ENCODE peak calls at places on chromosomes 7 and 10, in seven cellular contexts. One of them, this sample, is unnamed.

GRCh38 chr7:85095357-85095756 is 91.5 kb downstream of the SEMA3D start:
- DNase-seq in BJ: no peak
- DNase-seq in GM12865: no peak
- DNase-seq in PC-3: no peak
- DNase-seq in prostate gland: no peak
- DNase-seq in lower lobe of right lung: no peak
- DNase-seq in tibial nerve: no peak
- DNase-seq in this sample: no peak

GRCh38 chr7:816751-817671 is 15.3 kb upstream of the SUN1 start:
- DNase-seq in BJ: no peak
- DNase-seq in GM12865: peak; percentile 58
- DNase-seq in PC-3: peak; percentile 28
- DNase-seq in prostate gland: no peak
- DNase-seq in lower lobe of right lung: peak; percentile 48
- DNase-seq in tibial nerve: no peak
- DNase-seq in this sample: no peak

GRCh38 chr7:73749931-73750776 is 11.6 kb upstream of the ABHD11 start:
- DNase-seq in BJ: no peak
- DNase-seq in GM12865: no peak
- DNase-seq in PC-3: no peak
- DNase-seq in prostate gland: peak; percentile 71
- DNase-seq in lower lobe of right lung: no peak
- DNase-seq in tibial nerve: no peak
- DNase-seq in this sample: peak; percentile 85

GRCh38 chr10:125027889-125028288 is 86.0 kb downstream of the ZRANB1 start:
- DNase-seq in BJ: no peak
- DNase-seq in GM12865: no peak
- DNase-seq in PC-3: no peak
- DNase-seq in prostate gland: no peak
- DNase-seq in lower lobe of right lung: no peak
- DNase-seq in tibial nerve: no peak
- DNase-seq in this sample: no peak

GRCh38 chr7:117269417-117269816 is 53.4 kb downstream of the WNT2 start:
- DNase-seq in BJ: peak; percentile 93
- DNase-seq in GM12865: no peak
- DNase-seq in PC-3: peak; percentile 89
- DNase-seq in prostate gland: no peak
- DNase-seq in lower lobe of right lung: no peak
- DNase-seq in tibial nerve: no peak
- DNase-seq in this sample: no peak

GRCh38 chr10:59336632-59337031 is 25.7 kb downstream of the FAM13C start:
- DNase-seq in BJ: no peak
- DNase-seq in GM12865: no peak
- DNase-seq in PC-3: no peak
- DNase-seq in prostate gland: no peak
- DNase-seq in lower lobe of right lung: no peak
- DNase-seq in tibial nerve: no peak
- DNase-seq in this sample: no peak

GRCh38 chr7:3013975-3014792 is 29.5 kb downstream of the CARD11 start:
- DNase-seq in BJ: no peak
- DNase-seq in GM12865: no peak
- DNase-seq in PC-3: no peak
- DNase-seq in prostate gland: no peak
- DNase-seq in lower lobe of right lung: no peak
- DNase-seq in tibial nerve: no peak
- DNase-seq in this sample: no peak

GRCh38 chr10:119205926-119206602 is 1.3 kb upstream of the GRK5 start:
- DNase-seq in BJ: no peak
- DNase-seq in GM12865: peak; percentile 90
- DNase-seq in PC-3: peak; percentile 37
- DNase-seq in prostate gland: peak; percentile 20
- DNase-seq in lower lobe of right lung: peak; percentile 81
- DNase-seq in tibial nerve: peak; percentile 50
- DNase-seq in this sample: no peak

GRCh38 chr7:56219017-56219416 is 102.8 kb upstream of the NUPR2 start:
- DNase-seq in BJ: no peak
- DNase-seq in GM12865: no peak
- DNase-seq in PC-3: no peak
- DNase-seq in prostate gland: no peak
- DNase-seq in lower lobe of right lung: no peak
- DNase-seq in tibial nerve: no peak
- DNase-seq in this sample: no peak

GRCh38 chr7:80134536-80135305 is at the start of gene GNAI1:
- DNase-seq in BJ: no peak
- DNase-seq in GM12865: peak; percentile 16
- DNase-seq in PC-3: peak; percentile 81
- DNase-seq in prostate gland: peak; percentile 44
- DNase-seq in lower lobe of right lung: peak; percentile 71
- DNase-seq in tibial nerve: no peak
- DNase-seq in this sample: no peak

GRCh38 chr7:35248576-35249536 is 5.0 kb downstream of the TBX20 start:
- DNase-seq in BJ: no peak
- DNase-seq in GM12865: no peak
- DNase-seq in PC-3: peak; percentile 55
- DNase-seq in prostate gland: no peak
- DNase-seq in lower lobe of right lung: no peak
- DNase-seq in tibial nerve: no peak
- DNase-seq in this sample: no peak

GRCh38 chr10:115417585-115418265 is 324.6 kb downstream of the ATRNL1 start:
- DNase-seq in BJ: peak; percentile 1
- DNase-seq in GM12865: peak; percentile 72
- DNase-seq in PC-3: peak; percentile 41
- DNase-seq in prostate gland: peak; percentile 13
- DNase-seq in lower lobe of right lung: no peak
- DNase-seq in tibial nerve: no peak
- DNase-seq in this sample: peak; percentile 22

GRCh38 chr10:119896937-119897336 is 4.4 kb downstream of the SEC23IP start:
- DNase-seq in BJ: no peak
- DNase-seq in GM12865: no peak
- DNase-seq in PC-3: peak; percentile 23
- DNase-seq in prostate gland: peak; percentile 13
- DNase-seq in lower lobe of right lung: peak; percentile 84
- DNase-seq in tibial nerve: peak; percentile 23
- DNase-seq in this sample: peak; percentile 65

GRCh38 chr10:96618648-96619047 is 31.8 kb upstream of the TM9SF3 start:
- DNase-seq in BJ: no peak
- DNase-seq in GM12865: no peak
- DNase-seq in PC-3: no peak
- DNase-seq in prostate gland: peak; percentile 49
- DNase-seq in lower lobe of right lung: no peak
- DNase-seq in tibial nerve: no peak
- DNase-seq in this sample: peak; percentile 59

GRCh38 chr10:33332183-33333031 is 2.1 kb downstream of the NRP1 start:
- DNase-seq in BJ: no peak
- DNase-seq in GM12865: no peak
- DNase-seq in PC-3: peak; percentile 76
- DNase-seq in prostate gland: no peak
- DNase-seq in lower lobe of right lung: no peak
- DNase-seq in tibial nerve: no peak
- DNase-seq in this sample: no peak

GRCh38 chr10:31769564-31769963 is 159.1 kb downstream of the ARHGAP12 start:
- DNase-seq in BJ: peak; percentile 67
- DNase-seq in GM12865: no peak
- DNase-seq in PC-3: peak; percentile 56
- DNase-seq in prostate gland: no peak
- DNase-seq in lower lobe of right lung: no peak
- DNase-seq in tibial nerve: no peak
- DNase-seq in this sample: no peak

GRCh38 chr7:15317215-15317614 is 244.6 kb downstream of the AGMO start:
- DNase-seq in BJ: no peak
- DNase-seq in GM12865: no peak
- DNase-seq in PC-3: no peak
- DNase-seq in prostate gland: no peak
- DNase-seq in lower lobe of right lung: no peak
- DNase-seq in tibial nerve: no peak
- DNase-seq in this sample: no peak

GRCh38 chr10:93412801-93413200 is 69.3 kb downstream of the MYOF start:
- DNase-seq in BJ: no peak
- DNase-seq in GM12865: no peak
- DNase-seq in PC-3: no peak
- DNase-seq in prostate gland: no peak
- DNase-seq in lower lobe of right lung: no peak
- DNase-seq in tibial nerve: no peak
- DNase-seq in this sample: no peak

GRCh38 chr7:31408120-31408729 is 67.7 kb upstream of the NEUROD6 start:
- DNase-seq in BJ: no peak
- DNase-seq in GM12865: no peak
- DNase-seq in PC-3: peak; percentile 91
- DNase-seq in prostate gland: peak; percentile 29
- DNase-seq in lower lobe of right lung: no peak
- DNase-seq in tibial nerve: no peak
- DNase-seq in this sample: peak; percentile 43

GRCh38 chr7:99331002-99331401 is 5.3 kb downstream of the ARPC1A start:
- DNase-seq in BJ: no peak
- DNase-seq in GM12865: no peak
- DNase-seq in PC-3: peak; percentile 37
- DNase-seq in prostate gland: no peak
- DNase-seq in lower lobe of right lung: no peak
- DNase-seq in tibial nerve: no peak
- DNase-seq in this sample: no peak

GRCh38 chr7:518630-519428 is 817 bp downstream of the PDGFA start:
- DNase-seq in BJ: no peak
- DNase-seq in GM12865: peak; percentile 43
- DNase-seq in PC-3: peak; percentile 69
- DNase-seq in prostate gland: peak; percentile 92
- DNase-seq in lower lobe of right lung: peak; percentile 87
- DNase-seq in tibial nerve: peak; percentile 49
- DNase-seq in this sample: peak; percentile 36

DNA sequence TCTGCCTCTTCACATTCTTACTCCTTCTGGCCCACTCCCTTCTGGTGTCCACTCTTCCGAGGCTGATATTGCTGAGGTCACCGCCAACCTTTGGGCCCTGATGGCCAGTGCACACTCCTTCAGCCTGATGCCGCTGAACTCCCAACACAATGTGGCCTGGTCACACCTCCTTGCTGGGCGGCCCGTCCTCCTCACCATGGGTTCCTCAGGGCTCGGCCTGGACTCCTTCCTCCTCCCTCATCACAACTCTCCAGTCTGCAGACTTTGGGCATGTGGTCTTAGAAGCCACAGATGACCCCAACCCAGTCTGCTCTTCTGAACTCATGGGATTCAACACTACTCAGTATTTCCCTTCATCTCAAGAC is 583.0 kb upstream of the MGMT start:
- DNase-seq in BJ: no peak
- DNase-seq in GM12865: no peak
- DNase-seq in PC-3: no peak
- DNase-seq in prostate gland: no peak
- DNase-seq in lower lobe of right lung: no peak
- DNase-seq in tibial nerve: no peak
- DNase-seq in this sample: no peak
- TF ChIP-seq CTCF in BJ: no peak
- TF ChIP-seq CTCF in GM12865: no peak
- TF ChIP-seq CTCF in PC-3: no peak
- TF ChIP-seq CTCF in prostate gland: no peak
- TF ChIP-seq CTCF in lower lobe of right lung: no peak
- TF ChIP-seq CTCF in tibial nerve: no peak
- TF ChIP-seq CTCF in this sample: no peak

GRCh38 chr7:124649397-124650029 is 116.1 kb downstream of the GPR37 start:
- DNase-seq in BJ: no peak
- DNase-seq in GM12865: peak; percentile 5
- DNase-seq in PC-3: no peak
- DNase-seq in prostate gland: no peak
- DNase-seq in lower lobe of right lung: no peak
- DNase-seq in tibial nerve: no peak
- DNase-seq in this sample: no peak
- H3K4me3 ChIP-seq in BJ: no peak overlapping the region
- H3K4me3 ChIP-seq in GM12865: peak overlapping the region; percentile 43
- H3K4me3 ChIP-seq in PC-3: no peak overlapping the region
- H3K4me3 ChIP-seq in prostate gland: no peak overlapping the region
- H3K4me3 ChIP-seq in lower lobe of right lung: no peak overlapping the region
- H3K4me3 ChIP-seq in tibial nerve: no peak overlapping the region
- H3K4me3 ChIP-seq in this sample: no peak overlapping the region

GRCh38 chr7:151518105-151518780 is 1.5 kb downstream of the RHEB start:
- DNase-seq in BJ: no peak
- DNase-seq in GM12865: peak; percentile 66
- DNase-seq in PC-3: peak; percentile 65
- DNase-seq in prostate gland: peak; percentile 45
- DNase-seq in lower lobe of right lung: peak; percentile 66
- DNase-seq in tibial nerve: no peak
- DNase-seq in this sample: no peak
- TF ChIP-seq CTCF in BJ: no peak
- TF ChIP-seq CTCF in GM12865: no peak
- TF ChIP-seq CTCF in PC-3: no peak
- TF ChIP-seq CTCF in prostate gland: no peak
- TF ChIP-seq CTCF in lower lobe of right lung: no peak
- TF ChIP-seq CTCF in tibial nerve: no peak
- TF ChIP-seq CTCF in this sample: peak; percentile 21

GRCh38 chr7:135791543-135792120 is 43.0 kb upstream of the FAM180A start:
- DNase-seq in BJ: no peak
- DNase-seq in GM12865: no peak
- DNase-seq in PC-3: no peak
- DNase-seq in prostate gland: no peak
- DNase-seq in lower lobe of right lung: no peak
- DNase-seq in tibial nerve: no peak
- DNase-seq in this sample: no peak
- H3K4me3 ChIP-seq in BJ: no peak overlapping the region
- H3K4me3 ChIP-seq in GM12865: no peak overlapping the region
- H3K4me3 ChIP-seq in PC-3: no peak overlapping the region
- H3K4me3 ChIP-seq in prostate gland: no peak overlapping the region
- H3K4me3 ChIP-seq in lower lobe of right lung: no peak overlapping the region
- H3K4me3 ChIP-seq in tibial nerve: no peak overlapping the region
- H3K4me3 ChIP-seq in this sample: no peak overlapping the region

GRCh38 chr10:103916254-103916653 is 1.7 kb downstream of the STN1 start:
- DNase-seq in BJ: no peak
- DNase-seq in GM12865: no peak
- DNase-seq in PC-3: no peak
- DNase-seq in prostate gland: no peak
- DNase-seq in lower lobe of right lung: no peak
- DNase-seq in tibial nerve: no peak
- DNase-seq in this sample: no peak

GRCh38 chr10:103917326-103918052 is 495 bp downstream of the STN1 start:
- DNase-seq in BJ: no peak
- DNase-seq in GM12865: no peak
- DNase-seq in PC-3: no peak
- DNase-seq in prostate gland: no peak
- DNase-seq in lower lobe of right lung: peak; percentile 73
- DNase-seq in tibial nerve: peak; percentile 24
- DNase-seq in this sample: no peak

GRCh38 chr10:103919648-103920025 is 1.7 kb upstream of the STN1 start:
- DNase-seq in BJ: no peak
- DNase-seq in GM12865: no peak
- DNase-seq in PC-3: no peak
- DNase-seq in prostate gland: no peak
- DNase-seq in lower lobe of right lung: no peak
- DNase-seq in tibial nerve: no peak
- DNase-seq in this sample: no peak

GRCh38 chr10:103916901-103917300 is 1.1 kb downstream of the STN1 start:
- DNase-seq in BJ: no peak
- DNase-seq in GM12865: no peak
- DNase-seq in PC-3: peak; percentile 49
- DNase-seq in prostate gland: no peak
- DNase-seq in lower lobe of right lung: no peak
- DNase-seq in tibial nerve: no peak
- DNase-seq in this sample: no peak

GRCh38 chr10:103918053-103918846 is at the start of gene STN1:
- DNase-seq in BJ: peak; percentile 68
- DNase-seq in GM12865: peak; percentile 99
- DNase-seq in PC-3: peak; percentile 90
- DNase-seq in prostate gland: peak; percentile 97
- DNase-seq in lower lobe of right lung: peak; percentile 98
- DNase-seq in tibial nerve: peak; percentile 92
- DNase-seq in this sample: peak; percentile 90
- TF ChIP-seq CTCF in BJ: peak; percentile 24
- TF ChIP-seq CTCF in GM12865: no peak
- TF ChIP-seq CTCF in PC-3: no peak
- TF ChIP-seq CTCF in prostate gland: no peak
- TF ChIP-seq CTCF in lower lobe of right lung: no peak
- TF ChIP-seq CTCF in tibial nerve: no peak
- TF ChIP-seq CTCF in this sample: peak; percentile 4

This sample was measured in LNCaP clone FGC.